ENCODE peak calls at places on chromosomes 6 and 20, in nine cellular contexts. X is Peyer's patch, P is cardiac fibroblast, R is astrocyte of the spinal cord, Q is glutamatergic neuron, U is mammary epithelial cell, S is B cell, J is epithelial cell of esophagus, L is activated B cell treated with CpG ODN at 0.5 μM for 24 hours. G is an unnamed sample.

GRCh38 chr20:31821427-31821826 is 2.3 kb downstream of the MYLK2 start:
- DNase-seq in R (no peak), X (no peak), J (no peak), L (no peak), P (no peak), Q (peak; percentile 21), S (no peak), U (no peak), G (no peak)

GRCh38 chr6:10720229-10720959 is 2.5 kb upstream of the TMEM14C start:
- DNase-seq in P (peak; percentile 31), U (peak; percentile 43), R (peak; percentile 22), X (peak; percentile 76), L (peak; percentile 45), J (peak; percentile 39), S (peak; percentile 41), Q (no peak), G (no peak)

GRCh38 chr6:158646023-158646888 is 1.7 kb upstream of the DYNLT1 start:
- DNase-seq in L (no peak), R (no peak), P (no peak), Q (no peak), X (no peak), U (peak; percentile 93), S (no peak), J (peak; percentile 91), G (no peak)

GRCh38 chr6:132730560-132730959 is 16.7 kb upstream of the VNN1 start:
- DNase-seq in Q (no peak), L (no peak), P (peak; percentile 10), X (no peak), J (peak; percentile 93), R (peak; percentile 57), S (no peak), U (peak; percentile 50), G (no peak)

GRCh38 chr20:48489656-48490055 is 338.1 kb downstream of the PREX1 start:
- DNase-seq in Q (no peak), X (no peak), J (no peak), S (no peak), U (peak; percentile 11), L (no peak), P (no peak), R (no peak), G (no peak)

GRCh38 chr6:131995924-131996323 is 44.8 kb upstream of the CCN2 start:
- DNase-seq in U (peak; percentile 84), P (peak; percentile 64), X (no peak), L (no peak), R (peak; percentile 82), J (peak; percentile 94), S (no peak), Q (no peak), G (no peak)

GRCh38 chr6:109687271-109687721 is 3.7 kb downstream of the AK9 start:
- DNase-seq in Q (no peak), S (no peak), J (peak; percentile 93), X (no peak), P (peak; percentile 89), U (peak; percentile 94), R (peak; percentile 88), L (no peak), G (no peak)

GRCh38 chr6:103101267-103101666 is 1707.8 kb downstream of the GRIK2 start:
- DNase-seq in L (no peak), J (no peak), U (no peak), X (no peak), Q (no peak), S (no peak), P (no peak), R (no peak), G (no peak)

GRCh38 chr20:53739799-53740785 is 146.5 kb upstream of the ZNF217 start:
- DNase-seq in L (no peak), R (no peak), S (no peak), J (peak; percentile 49), U (peak; percentile 8), X (no peak), P (peak; percentile 35), Q (peak; percentile 26), G (no peak)

GRCh38 chr6:107488174-107488874 is 1.6 kb upstream of the SOBP start:
- DNase-seq in L (no peak), J (no peak), Q (peak; percentile 23), P (no peak), S (peak; percentile 20), R (peak; percentile 8), U (no peak), X (no peak), G (no peak)

GRCh38 chr6:159728552-159728951 is 1.2 kb downstream of the WTAP start:
- DNase-seq in J (peak; percentile 13), S (no peak), R (peak; percentile 16), P (no peak), L (no peak), Q (no peak), U (peak; percentile 5), X (no peak), G (no peak)

GRCh38 chr6:137233561-137234504 is 14.6 kb upstream of the IFNGR1 start:
- DNase-seq in S (no peak), Q (no peak), X (no peak), U (peak; percentile 85), R (peak; percentile 80), J (peak; percentile 91), L (no peak), P (peak; percentile 96), G (no peak)

GRCh38 chr20:3865152-3865886 is 18.7 kb downstream of the MAVS start:
- DNase-seq in U (no peak), Q (no peak), P (no peak), J (no peak), X (no peak), L (no peak), R (no peak), S (no peak), G (no peak)

DNA sequence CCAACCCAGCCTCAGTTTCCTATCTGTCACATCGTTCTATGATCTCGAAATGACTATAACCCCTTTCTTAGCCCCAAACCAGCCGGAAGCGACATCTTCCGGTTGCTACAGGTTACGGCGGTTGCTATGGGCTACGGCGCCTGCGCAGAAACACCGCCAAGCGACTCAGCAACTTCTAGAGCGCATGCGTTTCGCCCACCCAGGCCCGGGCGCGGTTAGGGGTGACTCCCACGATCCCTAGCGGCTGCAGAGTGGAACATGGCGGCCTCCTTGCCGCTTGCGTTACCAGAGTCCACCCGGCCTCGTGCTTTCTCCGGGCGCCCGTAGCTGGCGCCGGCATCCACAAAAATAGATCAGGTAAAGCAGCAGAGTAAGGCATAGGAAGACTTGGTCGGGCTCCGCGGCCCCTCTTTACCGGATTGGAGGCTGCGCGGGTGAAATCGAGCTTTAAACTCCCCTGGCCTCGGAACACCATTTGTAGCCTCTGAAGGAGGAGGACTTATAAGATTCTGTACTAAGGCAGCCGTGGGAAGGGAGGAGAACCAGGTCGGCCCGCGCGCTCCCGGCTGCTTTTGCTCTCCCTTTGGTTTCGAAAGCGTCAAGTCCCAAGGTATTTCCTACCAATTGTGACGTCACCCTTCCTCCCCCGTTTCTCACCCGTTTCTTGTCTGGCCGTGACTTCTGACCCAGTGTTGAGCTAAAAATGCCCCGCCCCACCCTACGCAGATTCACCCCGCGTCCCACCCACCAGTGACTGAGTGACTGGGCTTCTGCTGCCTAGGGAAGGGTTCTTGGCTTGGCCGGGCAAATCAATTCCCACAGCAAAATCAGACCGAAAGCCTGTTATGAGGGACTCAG is 3.5 kb downstream of the SDCBP2 start:
- DNase-seq in X (peak; percentile 95), L (peak; percentile 97), R (peak; percentile 98), P (peak; percentile 99), J (peak; percentile 95), U (peak; percentile 92), Q (peak; percentile 98), S (peak; percentile 97), G (peak; percentile 96)
- TF ChIP-seq CTCF in X (peak; percentile 11), L (no peak), R (no peak), P (no peak), J (no peak), U (no peak), Q (no peak), S (no peak), G (peak; percentile 29)

GRCh38 chr6:152078804-152079203 is 271.3 kb downstream of the ESR1 start:
- DNase-seq in P (no peak), U (no peak), J (no peak), Q (no peak), X (no peak), R (no peak), S (no peak), L (no peak), G (no peak)
- TF ChIP-seq CTCF in P (no peak), U (no peak), J (no peak), Q (no peak), X (no peak), R (no peak), S (no peak), L (no peak), G (peak; percentile 32)

GRCh38 chr6:15245361-15246216 is at the start of gene JARID2:
- DNase-seq in X (peak; percentile 99), U (peak; percentile 96), P (peak; percentile 99), J (peak; percentile 99), Q (peak; percentile 99), R (peak; percentile 98), L (peak; percentile 94), S (peak; percentile 96), G (peak; percentile 95)
- TF ChIP-seq CTCF in X (no peak), U (no peak), P (no peak), J (no peak), Q (no peak), R (no peak), L (no peak), S (no peak), G (no peak)

GRCh38 chr6:27604986-27605385 is 132.1 kb upstream of the ZNF184 start:
- DNase-seq in S (no peak), R (peak; percentile 32), U (peak; percentile 45), X (no peak), P (no peak), J (no peak), Q (no peak), L (no peak), G (no peak)

GRCh38 chr6:27605401-27606342 is 132.8 kb upstream of the ZNF184 start:
- DNase-seq in S (no peak), P (peak; percentile 72), Q (no peak), R (peak; percentile 79), X (no peak), L (no peak), J (peak; percentile 82), U (peak; percentile 87), G (no peak)

GRCh38 chr6:27611451-27611850 is 138.5 kb upstream of the ZNF184 start:
- DNase-seq in R (no peak), S (no peak), X (no peak), P (no peak), J (no peak), U (no peak), Q (no peak), L (no peak), G (no peak)

DNA sequence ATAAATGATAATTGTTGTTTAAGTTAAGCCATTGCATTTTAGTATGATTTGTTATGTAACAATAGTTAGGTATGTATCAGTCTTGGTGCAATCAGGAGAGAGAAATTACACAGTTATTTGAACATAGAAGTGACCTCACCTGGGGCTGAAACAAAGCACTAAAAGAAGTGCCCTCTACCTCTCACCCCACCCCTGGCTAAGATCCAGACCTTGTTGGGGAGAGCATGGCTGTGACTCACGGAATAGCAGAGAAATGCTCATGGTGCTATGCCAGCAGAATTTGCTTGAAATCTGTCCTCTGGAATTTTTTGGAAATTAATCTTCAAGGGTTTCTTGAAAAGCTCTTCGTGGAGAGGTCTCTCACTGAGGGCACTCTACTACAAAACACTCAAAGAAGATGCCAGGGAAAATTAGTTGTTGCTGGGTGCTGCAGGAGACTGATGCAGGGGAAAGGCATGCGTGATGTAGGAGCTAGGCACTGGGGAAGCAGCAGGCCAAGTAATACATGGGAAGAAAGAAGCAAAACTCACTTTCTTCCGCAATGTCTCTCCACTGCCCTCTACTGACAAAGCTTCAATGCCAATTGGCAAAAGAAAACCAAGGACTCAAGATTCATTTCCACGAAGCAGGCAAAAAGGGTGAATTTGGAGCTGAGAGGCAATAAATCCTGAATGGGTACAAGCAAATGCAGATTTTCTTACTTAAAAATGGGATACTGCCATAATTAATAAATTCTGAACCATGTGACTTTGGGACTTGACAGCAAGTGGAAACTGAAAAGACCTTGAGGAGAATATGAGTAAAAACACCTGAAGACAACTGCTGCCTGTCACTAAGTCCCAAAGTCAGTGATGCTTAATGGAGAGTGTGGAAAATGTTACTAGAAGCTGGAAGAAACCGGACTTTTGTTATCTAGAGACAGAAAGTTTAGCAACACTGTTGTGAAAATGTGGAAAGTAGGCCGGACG is 136.3 kb upstream of the ZNF184 start:
- DNase-seq in X (no peak), P (peak; percentile 81), Q (no peak), S (no peak), J (peak; percentile 89), R (peak; percentile 69), U (peak; percentile 86), L (no peak), G (no peak)
- TF ChIP-seq CTCF in X (no peak), P (peak; percentile 87), Q (no peak), S (peak; percentile 53), J (peak; percentile 96), R (peak; percentile 81), U (peak; percentile 89), L (no peak), G (peak; percentile 75)

G was measured in progenitor cell of endocrine pancreas.